ENCODE peak calls at places on chromosomes 3 and 15, in ten cellular contexts. C, D, G, S, T, K, Z, Y, M and I are unnamed samples.

GRCh38 chr3:184645304-184645703 is 66.6 kb downstream of the MAGEF1 start:
- DNase-seq in C (no peak), D (peak), G (no peak), S (peak), T (no peak), K (peak), Z (peak), Y (no peak), M (no peak), I (no peak)

GRCh38 chr15:40843885-40844542 is at the start of gene SPINT1:
- DNase-seq in C (peak), D (no peak), G (peak), S (peak), T (no peak), K (no peak), Z (no peak), Y (peak), M (peak), I (peak)

GRCh38 chr15:65991721-65992472 is 122.6 kb downstream of the RAB11A start:
- DNase-seq in C (no peak), D (no peak), G (no peak), S (peak), T (no peak), K (no peak), Z (no peak), Y (no peak), M (no peak), I (no peak)

GRCh38 chr15:78244101-78244500 is 9.7 kb upstream of the ACSBG1 start:
- DNase-seq in C (no peak), D (no peak), G (no peak), S (no peak), T (no peak), K (no peak), Z (no peak), Y (no peak), M (no peak), I (no peak)

GRCh38 chr15:43204016-43204901 is 16.6 kb downstream of the EPB42 start:
- DNase-seq in C (peak), D (peak), G (peak), S (peak), T (peak), K (peak), Z (peak), Y (peak), M (peak), I (peak)

GRCh38 chr3:23648326-23648964 is 157.3 kb upstream of the UBE2E1 start:
- DNase-seq in C (peak), D (peak), G (no peak), S (no peak), T (no peak), K (peak), Z (peak), Y (no peak), M (no peak), I (no peak)

GRCh38 chr15:70447927-70448698 is 315.2 kb downstream of the UACA start:
- DNase-seq in C (peak), D (no peak), G (no peak), S (peak), T (peak), K (no peak), Z (no peak), Y (peak), M (peak), I (peak)

GRCh38 chr3:150504473-150504872 is 41.8 kb downstream of the SERP1 start:
- DNase-seq in C (peak), D (no peak), G (no peak), S (no peak), T (no peak), K (no peak), Z (no peak), Y (no peak), M (no peak), I (no peak)

GRCh38 chr3:149657796-149658443 is at the start of gene WWTR1:
- DNase-seq in C (peak), D (peak), G (peak), S (no peak), T (peak), K (peak), Z (peak), Y (peak), M (peak), I (peak)

GRCh38 chr3:11136871-11137626 is 17.2 kb upstream of the HRH1 start:
- DNase-seq in C (peak), D (peak), G (no peak), S (no peak), T (peak), K (peak), Z (peak), Y (no peak), M (no peak), I (peak)

GRCh38 chr15:98599911-98600685 is 48.2 kb upstream of the IGF1R start:
- DNase-seq in C (peak), D (peak), G (peak), S (no peak), T (peak), K (peak), Z (peak), Y (peak), M (peak), I (peak)

GRCh38 chr3:52216585-52217408 is 8.6 kb downstream of the TLR9 start:
- DNase-seq in C (peak), D (peak), G (no peak), S (no peak), T (peak), K (peak), Z (peak), Y (peak), M (peak), I (peak)

GRCh38 chr15:32942286-32942927 is 224.6 kb downstream of the GREM1 start:
- DNase-seq in C (no peak), D (no peak), G (no peak), S (no peak), T (no peak), K (no peak), Z (no peak), Y (no peak), M (no peak), I (no peak)

GRCh38 chr3:24686764-24687163 is 192.1 kb upstream of the THRB start:
- DNase-seq in C (peak), D (peak), G (no peak), S (no peak), T (no peak), K (peak), Z (peak), Y (no peak), M (no peak), I (no peak)

GRCh38 chr3:185067173-185067572 is 85.7 kb downstream of the C3orf70 start:
- DNase-seq in C (no peak), D (no peak), G (no peak), S (no peak), T (no peak), K (no peak), Z (no peak), Y (no peak), M (no peak), I (no peak)

GRCh38 chr15:75008249-75009017 is 13.1 kb downstream of the SCAMP5 start:
- DNase-seq in C (no peak), D (no peak), G (no peak), S (no peak), T (no peak), K (no peak), Z (no peak), Y (no peak), M (no peak), I (no peak)

GRCh38 chr3:136332776-136333175 is 82.6 kb downstream of the PCCB start:
- DNase-seq in C (peak), D (peak), G (no peak), S (no peak), T (peak), K (peak), Z (peak), Y (no peak), M (no peak), I (no peak)

GRCh38 chr15:33644319-33644718 is 324.0 kb upstream of the CHRM5 start:
- DNase-seq in C (no peak), D (no peak), G (no peak), S (no peak), T (no peak), K (no peak), Z (no peak), Y (no peak), M (no peak), I (no peak)

GRCh38 chr3:11159421-11159904 is 5.2 kb downstream of the HRH1 start:
- DNase-seq in C (peak), D (peak), G (no peak), S (no peak), T (no peak), K (peak), Z (peak), Y (no peak), M (peak), I (no peak)

GRCh38 chr3:49666592-49666991 is 7.6 kb upstream of the APEH start:
- DNase-seq in C (peak), D (peak), G (peak), S (no peak), T (no peak), K (no peak), Z (no peak), Y (no peak), M (no peak), I (no peak)

GRCh38 chr15:81573098-81573746 is 199.2 kb upstream of the TMC3 start:
- DNase-seq in C (no peak), D (no peak), G (no peak), S (peak), T (no peak), K (no peak), Z (no peak), Y (no peak), M (no peak), I (no peak)

GRCh38 chr3:13881536-13882410 is 1.9 kb upstream of the WNT7A start:
- DNase-seq in C (no peak), D (no peak), G (no peak), S (no peak), T (no peak), K (no peak), Z (no peak), Y (no peak), M (no peak), I (no peak)

GRCh38 chr3:122681294-122682015 is 816 bp downstream of the PARP14 start:
- DNase-seq in C (no peak), D (no peak), G (peak), S (no peak), T (no peak), K (no peak), Z (no peak), Y (no peak), M (no peak), I (no peak)

GRCh38 chr3:119148493-119149180 is 2.7 kb downstream of the TEX55 start:
- DNase-seq in C (peak), D (peak), G (no peak), S (peak), T (no peak), K (peak), Z (peak), Y (no peak), M (no peak), I (no peak)

GRCh38 chr15:67914537-67915373 is 74.9 kb upstream of the RNU6-1 start:
- DNase-seq in C (peak), D (peak), G (peak), S (peak), T (peak), K (peak), Z (peak), Y (no peak), M (no peak), I (peak)

GRCh38 chr15:66863382-66864085 is 161.5 kb downstream of the SMAD6 start:
- DNase-seq in C (no peak), D (no peak), G (no peak), S (no peak), T (peak), K (no peak), Z (no peak), Y (no peak), M (peak), I (no peak)

GRCh38 chr3:138642226-138642926 is 33.8 kb downstream of the FAIM start:
- DNase-seq in C (no peak), D (no peak), G (no peak), S (no peak), T (no peak), K (no peak), Z (no peak), Y (no peak), M (no peak), I (no peak)

GRCh38 chr3:18223591-18224338 is 201.4 kb downstream of the SATB1 start:
- DNase-seq in C (no peak), D (no peak), G (no peak), S (peak), T (no peak), K (no peak), Z (no peak), Y (no peak), M (no peak), I (no peak)